ENCODE peak calls at places on chromosomes 7 and 10, in six cellular contexts. Z is coronary artery; Y is GM23248; O is Panc1; L is CD8-positive, alpha-beta memory T cell; E is CD4-positive, CD25-positive, alpha-beta regulatory T cell. R is an unnamed sample.

GRCh38 chr7:150835702-150836280 is 16.5 kb upstream of the AOC1 start:
- DNase-seq in Z (peak), Y (no peak), O (no peak), L (no peak), E (no peak), R (no peak)

GRCh38 chr7:16708980-16709379 is 44.6 kb upstream of the TSPAN13 start:
- DNase-seq in Z (no peak), Y (peak), O (peak), L (no peak), E (no peak), R (peak)

GRCh38 chr10:45373003-45373782 is 823 bp upstream of the ALOX5 start:
- DNase-seq in Z (no peak), Y (no peak), O (no peak), L (no peak), E (no peak), R (no peak)

GRCh38 chr7:158808126-158808525 is 21.2 kb downstream of the ESYT2 start:
- DNase-seq in Z (no peak), Y (no peak), O (no peak), L (no peak), E (no peak), R (no peak)

GRCh38 chr7:54339074-54339473 is 203.1 kb upstream of the VSTM2A start:
- DNase-seq in Z (no peak), Y (peak), O (no peak), L (no peak), E (no peak), R (no peak)

GRCh38 chr7:102434039-102434481 is 685 bp downstream of the ORAI2 start:
- DNase-seq in Z (no peak), Y (no peak), O (no peak), L (no peak), E (no peak), R (no peak)

GRCh38 chr7:123916240-123916724 is 8.8 kb upstream of the SPAM1 start:
- DNase-seq in Z (no peak), Y (peak), O (no peak), L (no peak), E (no peak), R (no peak)

GRCh38 chr10:129968937-129969527 is 5.0 kb upstream of the EBF3 start:
- DNase-seq in Z (peak), Y (peak), O (no peak), L (no peak), E (no peak), R (no peak)

GRCh38 chr10:1525354-1526162 is 211.8 kb downstream of the ADARB2 start:
- DNase-seq in Z (no peak), Y (no peak), O (no peak), L (no peak), E (no peak), R (no peak)

GRCh38 chr7:127732306-127732705 is 80.3 kb downstream of the SND1 start:
- DNase-seq in Z (no peak), Y (no peak), O (no peak), L (no peak), E (no peak), R (no peak)
- H3K27ac ChIP-seq in Z (no peak), Y (no peak), O (no peak), L (no peak), E (no peak), R (no peak)

GRCh38 chr10:21556527-21556926 is 22.5 kb downstream of the MLLT10 start:
- DNase-seq in Z (no peak), Y (no peak), O (no peak), L (no peak), E (no peak), R (no peak)
- H3K27ac ChIP-seq in Z (no peak), Y (no peak), O (no peak), L (no peak), E (no peak), R (no peak)

GRCh38 chr7:12943781-12944180 is 256.3 kb downstream of the ARL4A start:
- DNase-seq in Z (no peak), Y (no peak), O (no peak), L (no peak), E (no peak), R (no peak)
- H3K27ac ChIP-seq in Z (no peak), Y (no peak), O (no peak), L (no peak), E (no peak), R (peak)

GRCh38 chr7:37441405-37441797 is 7.3 kb downstream of the ELMO1 start:
- DNase-seq in Z (no peak), Y (no peak), O (no peak), L (no peak), E (no peak), R (no peak)

GRCh38 chr7:37438879-37439278 is 9.8 kb downstream of the ELMO1 start:
- DNase-seq in Z (no peak), Y (no peak), O (no peak), L (no peak), E (no peak), R (no peak)

GRCh38 chr7:37440738-37441404 is 7.8 kb downstream of the ELMO1 start:
- DNase-seq in Z (no peak), Y (no peak), O (no peak), L (no peak), E (peak), R (no peak)

GRCh38 chr7:37442268-37442667 is 6.4 kb downstream of the ELMO1 start:
- DNase-seq in Z (no peak), Y (no peak), O (no peak), L (no peak), E (no peak), R (no peak)

GRCh38 chr7:37439282-37440021 is 9.2 kb downstream of the ELMO1 start:
- DNase-seq in Z (no peak), Y (no peak), O (no peak), L (no peak), E (no peak), R (no peak)
- H3K27ac ChIP-seq in Z (no peak), Y (no peak), O (no peak), L (no peak), E (no peak), R (no peak)

GRCh38 chr10:121572857-121573540 is 25.2 kb downstream of the FGFR2 start:
- DNase-seq in Z (no peak), Y (no peak), O (no peak), L (no peak), E (no peak), R (no peak)
- H3K27ac ChIP-seq in Z (no peak), Y (no peak), O (peak), L (no peak), E (no peak), R (no peak)

GRCh38 chr10:74930962-74931361 is 104.6 kb downstream of the KAT6B start:
- DNase-seq in Z (no peak), Y (no peak), O (no peak), L (no peak), E (no peak), R (no peak)
- H3K27ac ChIP-seq in Z (no peak), Y (no peak), O (no peak), L (no peak), E (no peak), R (no peak)

GRCh38 chr10:29794776-29795635 is 160.2 kb upstream of the SVIL start:
- DNase-seq in Z (no peak), Y (no peak), O (no peak), L (no peak), E (no peak), R (no peak)
- H3K27ac ChIP-seq in Z (peak), Y (peak), O (peak), L (no peak), E (no peak), R (peak)

GRCh38 chr7:99209781-99210180 is 1.9 kb upstream of the KPNA7 start:
- DNase-seq in Z (no peak), Y (no peak), O (no peak), L (no peak), E (no peak), R (no peak)

GRCh38 chr7:99210265-99210970 is 2.5 kb upstream of the KPNA7 start:
- DNase-seq in Z (no peak), Y (peak), O (peak), L (no peak), E (no peak), R (peak)

GRCh38 chr7:99211241-99211602 is 3.3 kb upstream of the KPNA7 start:
- DNase-seq in Z (no peak), Y (no peak), O (no peak), L (no peak), E (no peak), R (no peak)
- H3K27ac ChIP-seq in Z (no peak), Y (no peak), O (peak), L (no peak), E (no peak), R (peak)

GRCh38 chr10:32376780-32377179 is 29.8 kb upstream of the EPC1 start:
- DNase-seq in Z (no peak), Y (peak), O (no peak), L (no peak), E (no peak), R (no peak)

GRCh38 chr10:32373496-32373895 is 26.5 kb upstream of the EPC1 start:
- DNase-seq in Z (no peak), Y (no peak), O (no peak), L (no peak), E (no peak), R (no peak)

GRCh38 chr10:32374605-32375004 is 27.6 kb upstream of the EPC1 start:
- DNase-seq in Z (no peak), Y (no peak), O (no peak), L (no peak), E (no peak), R (no peak)

GRCh38 chr10:32377458-32378370 is 30.8 kb upstream of the EPC1 start:
- DNase-seq in Z (no peak), Y (peak), O (no peak), L (no peak), E (peak), R (no peak)

DNA sequence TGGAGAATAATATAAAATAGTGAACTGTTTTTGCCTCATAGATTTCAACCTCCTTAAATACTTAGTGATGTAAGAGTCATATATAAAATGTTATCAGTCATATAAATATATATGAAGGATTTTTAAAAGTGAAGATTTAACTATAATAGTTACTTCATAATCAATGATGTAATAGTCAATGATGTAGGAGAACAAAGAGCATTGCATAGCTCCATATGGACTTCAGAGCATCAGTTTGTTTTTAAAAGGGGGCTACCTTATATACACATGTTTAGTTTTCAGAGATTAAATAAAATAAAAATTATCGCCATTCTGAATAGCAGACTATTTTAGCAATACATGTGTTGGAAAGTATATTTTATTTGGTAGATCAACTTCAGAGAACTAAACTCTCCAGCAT is 29.1 kb upstream of the EPC1 start:
- DNase-seq in Z (no peak), Y (peak), O (no peak), L (no peak), E (no peak), R (no peak)
- H3K27ac ChIP-seq in Z (peak), Y (no peak), O (no peak), L (no peak), E (peak), R (no peak)

DNA sequence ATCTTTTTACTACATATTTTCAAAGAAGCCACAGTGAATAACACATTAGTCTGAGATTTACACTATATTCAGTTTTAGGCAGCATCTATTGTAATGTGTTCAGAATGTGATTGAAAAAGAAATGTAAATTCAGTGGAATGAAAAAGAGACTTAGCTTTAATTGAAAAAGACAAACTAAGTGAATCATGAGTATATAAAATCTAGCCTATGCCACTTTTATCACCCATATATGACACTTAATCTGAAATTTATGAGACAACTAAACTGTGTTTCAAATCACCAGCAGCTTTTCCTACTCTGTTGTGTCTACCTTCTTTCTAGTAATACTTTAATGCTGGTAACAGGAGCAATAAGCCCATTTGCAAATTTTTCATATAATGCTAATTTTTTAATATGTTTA is 4.7 kb downstream of the SKAP2 start:
- DNase-seq in Z (no peak), Y (no peak), O (no peak), L (no peak), E (no peak), R (no peak)
- H3K27ac ChIP-seq in Z (no peak), Y (no peak), O (peak), L (no peak), E (no peak), R (no peak)

R was measured in epithelial cell of prostate.